ENCODE peak calls at places on chromosome 12, in eight cellular contexts. K is epithelial cell of esophagus, R is astrocyte of the spinal cord, G is esophagus muscularis mucosa, O is cardiac muscle cell, W is right atrium auricular region, Q is Peyer's patch, T is ascending aorta. Y is an unnamed sample.

GRCh38 chr12:28017873-28018255 is 45.3 kb upstream of the PTHLH start:
- DNase-seq in K (peak; percentile 89), R (no peak), G (no peak), O (no peak), W (no peak), Q (no peak), T (no peak), Y (peak; percentile 92)

GRCh38 chr12:116376354-116377193 is 99.1 kb upstream of the MED13L start:
- DNase-seq in K (peak; percentile 68), R (peak; percentile 56), G (no peak), O (peak; percentile 78), W (no peak), Q (no peak), T (peak; percentile 75), Y (peak; percentile 74)

GRCh38 chr12:62684586-62685295 is 218.1 kb downstream of the MON2 start:
- DNase-seq in K (no peak), R (peak; percentile 32), G (peak; percentile 95), O (peak; percentile 82), W (peak; percentile 75), Q (peak; percentile 57), T (peak; percentile 78), Y (no peak)

GRCh38 chr12:94151577-94151976 is 3.2 kb downstream of the PLXNC1 start:
- DNase-seq in K (no peak), R (no peak), G (no peak), O (no peak), W (no peak), Q (peak; percentile 73), T (no peak), Y (no peak)

GRCh38 chr12:105120551-105120950 is 13.0 kb downstream of the WASHC4 start:
- DNase-seq in K (no peak), R (peak; percentile 13), G (no peak), O (peak; percentile 27), W (no peak), Q (no peak), T (no peak), Y (peak; percentile 42)

GRCh38 chr12:132908145-132909029 is 21.0 kb upstream of the CHFR start:
- DNase-seq in K (peak; percentile 99), R (peak; percentile 99), G (peak; percentile 99), O (peak; percentile 99), W (peak; percentile 96), Q (peak; percentile 98), T (peak; percentile 96), Y (peak; percentile 97)

GRCh38 chr12:47812797-47813490 is 6.8 kb downstream of the HDAC7 start:
- DNase-seq in K (peak; percentile 83), R (peak; percentile 93), G (peak; percentile 98), O (peak; percentile 91), W (peak; percentile 94), Q (peak; percentile 94), T (peak; percentile 98), Y (peak; percentile 72)

GRCh38 chr12:31011746-31012567 is 61.7 kb upstream of the DDX11 start:
- DNase-seq in K (no peak), R (no peak), G (no peak), O (no peak), W (no peak), Q (peak; percentile 25), T (no peak), Y (no peak)

GRCh38 chr12:117901631-117902030 is 67.2 kb downstream of the KSR2 start:
- DNase-seq in K (no peak), R (no peak), G (no peak), O (no peak), W (no peak), Q (no peak), T (no peak), Y (no peak)

GRCh38 chr12:19800884-19801283 is 361.6 kb downstream of the AEBP2 start:
- DNase-seq in K (no peak), R (peak; percentile 40), G (no peak), O (peak; percentile 60), W (no peak), Q (no peak), T (no peak), Y (no peak)

GRCh38 chr12:6533653-6534157 is 612 bp upstream of the GAPDH start:
- DNase-seq in K (peak; percentile 80), R (peak; percentile 92), G (peak; percentile 95), O (peak; percentile 85), W (peak; percentile 76), Q (peak; percentile 70), T (peak; percentile 82), Y (peak; percentile 70)

GRCh38 chr12:94553130-94553519 is 93.5 kb upstream of the CEP83 start:
- DNase-seq in K (peak; percentile 85), R (peak; percentile 72), G (no peak), O (peak; percentile 89), W (peak; percentile 61), Q (peak; percentile 53), T (no peak), Y (peak; percentile 89)

GRCh38 chr12:65335021-65335714 is 56.7 kb downstream of the MSRB3 start:
- DNase-seq in K (peak; percentile 78), R (peak; percentile 91), G (no peak), O (peak; percentile 95), W (no peak), Q (no peak), T (no peak), Y (peak; percentile 79)

GRCh38 chr12:49809369-49810158 is 18.6 kb downstream of the NCKAP5L start:
- DNase-seq in K (no peak), R (no peak), G (no peak), O (no peak), W (no peak), Q (no peak), T (no peak), Y (no peak)

GRCh38 chr12:124228050-124228711 is 66.7 kb upstream of the RFLNA start:
- DNase-seq in K (no peak), R (no peak), G (no peak), O (no peak), W (no peak), Q (no peak), T (no peak), Y (no peak)

GRCh38 chr12:9066755-9067433 is 48.8 kb downstream of the A2M start:
- DNase-seq in K (peak; percentile 43), R (no peak), G (no peak), O (no peak), W (no peak), Q (no peak), T (no peak), Y (peak; percentile 58)

GRCh38 chr12:127619869-127620769 is 646.9 kb upstream of the TMEM132C start:
- DNase-seq in K (no peak), R (no peak), G (no peak), O (no peak), W (no peak), Q (no peak), T (peak; percentile 74), Y (no peak)

GRCh38 chr12:73629893-73630872 is 907.5 kb upstream of the ATXN7L3B start:
- DNase-seq in K (no peak), R (no peak), G (no peak), O (no peak), W (no peak), Q (no peak), T (no peak), Y (no peak)

GRCh38 chr12:90945070-90945649 is 9.8 kb downstream of the CCER1 start:
- DNase-seq in K (peak; percentile 50), R (peak; percentile 52), G (no peak), O (peak; percentile 58), W (no peak), Q (no peak), T (no peak), Y (peak; percentile 53)

GRCh38 chr12:67006612-67007011 is 262.5 kb upstream of the CAND1 start:
- DNase-seq in K (no peak), R (no peak), G (no peak), O (no peak), W (no peak), Q (no peak), T (no peak), Y (no peak)

GRCh38 chr12:93441111-93441616 is 583 bp downstream of the UBE2N start:
- DNase-seq in K (peak; percentile 41), R (peak; percentile 9), G (no peak), O (peak; percentile 21), W (no peak), Q (peak; percentile 69), T (peak; percentile 66), Y (no peak)

GRCh38 chr12:46752396-46752795 is 73.4 kb downstream of the SLC38A4 start:
- DNase-seq in K (no peak), R (no peak), G (no peak), O (no peak), W (no peak), Q (no peak), T (no peak), Y (no peak)

GRCh38 chr12:2246358-2246757 is 193.6 kb downstream of the CACNA1C start:
- DNase-seq in K (no peak), R (no peak), G (no peak), O (no peak), W (no peak), Q (no peak), T (no peak), Y (no peak)

GRCh38 chr12:73514672-73515071 is 1023.0 kb upstream of the ATXN7L3B start:
- DNase-seq in K (peak; percentile 4), R (no peak), G (no peak), O (no peak), W (no peak), Q (no peak), T (no peak), Y (no peak)

GRCh38 chr12:27207626-27208413 is 36.3 kb upstream of the STK38L start:
- DNase-seq in K (peak; percentile 64), R (no peak), G (no peak), O (peak; percentile 21), W (no peak), Q (no peak), T (no peak), Y (peak; percentile 54)

GRCh38 chr12:8032242-8033152 is at the start of gene FOXJ2:
- DNase-seq in K (peak; percentile 81), R (peak; percentile 65), G (no peak), O (peak; percentile 81), W (no peak), Q (peak; percentile 89), T (peak; percentile 89), Y (peak; percentile 42)
- TF ChIP-seq CTCF in K (no peak), R (peak; percentile 9), G (no peak), O (no peak), W (no peak), Q (no peak), T (no peak), Y (no peak)

GRCh38 chr12:42135264-42135814 is 9.3 kb downstream of the GXYLT1 start:
- DNase-seq in K (peak; percentile 81), R (peak; percentile 72), G (no peak), O (peak; percentile 82), W (no peak), Q (no peak), T (no peak), Y (peak; percentile 82)
- H3K4me3 ChIP-seq in K (no peak overlapping the region), R (no peak overlapping the region), G (no peak overlapping the region), O (no peak overlapping the region), W (no peak overlapping the region), Q (no peak overlapping the region), T (no peak overlapping the region), Y (no peak overlapping the region)

GRCh38 chr12:119876761-119877638 is at the start of gene CIT:
- DNase-seq in K (peak; percentile 97), R (peak; percentile 95), G (peak; percentile 92), O (peak; percentile 96), W (peak; percentile 88), Q (peak; percentile 95), T (peak; percentile 89), Y (peak; percentile 92)
- TF ChIP-seq CTCF in K (no peak), R (no peak), G (no peak), O (no peak), W (no peak), Q (no peak), T (no peak), Y (no peak)

GRCh38 chr12:52010152-52010622 is 3.4 kb downstream of the TAMALIN start:
- DNase-seq in K (no peak), R (peak; percentile 88), G (no peak), O (peak; percentile 98), W (peak; percentile 85), Q (peak; percentile 72), T (peak; percentile 83), Y (no peak)
- H3K4me3 ChIP-seq in K (no peak overlapping the region), R (no peak overlapping the region), G (peak overlapping the region; percentile 71), O (no peak overlapping the region), W (peak overlapping the region; percentile 16), Q (peak overlapping the region; percentile 17), T (no peak overlapping the region), Y (no peak overlapping the region)

GRCh38 chr12:12098689-12099010 is 27.9 kb downstream of the BCL2L14 start:
- DNase-seq in K (no peak), R (no peak), G (no peak), O (no peak), W (no peak), Q (no peak), T (no peak), Y (no peak)
- TF ChIP-seq CTCF in K (no peak), R (no peak), G (no peak), O (no peak), W (no peak), Q (no peak), T (no peak), Y (no peak)

Y was measured in bronchial epithelial cell.